ENCODE peak calls at places on chromosomes 7 and 10, in nine cellular contexts. Q is MG63, F is AG09309, T is AG08396, C is MV-4-11, N is NCI-H1694, X is hepatic stellate cell, S is hypothalamus, P is fibroblast of mammary gland. D is an unnamed sample.

GRCh38 chr7:21639206-21639868 is 96.5 kb downstream of the DNAH11 start:
- DNase-seq in Q (no peak), F (no peak), T (no peak), C (no peak), N (no peak), X (no peak), S (no peak), P (no peak), D (no peak)

GRCh38 chr7:140176271-140176701 is 497 bp downstream of the KDM7A start:
- DNase-seq in Q (no peak), F (no peak), T (peak), C (no peak), N (no peak), X (peak), S (peak), P (no peak), D (no peak)

GRCh38 chr10:103982639-103983038 is 15.7 kb downstream of the SLK start:
- DNase-seq in Q (no peak), F (no peak), T (no peak), C (no peak), N (no peak), X (no peak), S (no peak), P (no peak), D (no peak)

GRCh38 chr10:96025566-96025965 is 17.8 kb upstream of the CCNJ start:
- DNase-seq in Q (no peak), F (no peak), T (no peak), C (peak), N (no peak), X (peak), S (no peak), P (peak), D (no peak)

GRCh38 chr7:39453743-39454355 is 112.4 kb upstream of the YAE1 start:
- DNase-seq in Q (peak), F (peak), T (peak), C (peak), N (peak), X (peak), S (no peak), P (peak), D (no peak)

GRCh38 chr7:139450851-139451250 is 32.6 kb downstream of the KLRG2 start:
- DNase-seq in Q (no peak), F (no peak), T (no peak), C (no peak), N (no peak), X (no peak), S (no peak), P (no peak), D (no peak)

GRCh38 chr10:101238732-101239105 is 9.5 kb upstream of the LBX1 start:
- DNase-seq in Q (no peak), F (no peak), T (no peak), C (no peak), N (no peak), X (no peak), S (no peak), P (no peak), D (no peak)

GRCh38 chr10:129952771-129953489 is 11.1 kb downstream of the EBF3 start:
- DNase-seq in Q (no peak), F (no peak), T (no peak), C (peak), N (no peak), X (peak), S (no peak), P (peak), D (no peak)

GRCh38 chr10:43816351-43817321 is 168.0 kb upstream of the ZNF32 start:
- DNase-seq in Q (peak), F (peak), T (no peak), C (peak), N (no peak), X (peak), S (no peak), P (peak), D (peak)

GRCh38 chr7:44967571-44968446 is 11.0 kb downstream of the MYO1G start:
- DNase-seq in Q (no peak), F (no peak), T (peak), C (no peak), N (no peak), X (no peak), S (no peak), P (no peak), D (no peak)

GRCh38 chr7:106563466-106564150 is 97.3 kb downstream of the CCDC71L start:
- DNase-seq in Q (no peak), F (no peak), T (peak), C (no peak), N (no peak), X (no peak), S (no peak), P (peak), D (no peak)

GRCh38 chr10:78972160-78972946 is 96.4 kb upstream of the ZMIZ1 start:
- DNase-seq in Q (peak), F (no peak), T (peak), C (no peak), N (no peak), X (peak), S (peak), P (peak), D (no peak)

GRCh38 chr10:71587941-71588573 is 131.5 kb downstream of the C10orf105 start:
- DNase-seq in Q (no peak), F (no peak), T (no peak), C (no peak), N (peak), X (no peak), S (no peak), P (peak), D (no peak)

GRCh38 chr10:80545258-80545881 is 7.7 kb downstream of the SH2D4B start:
- DNase-seq in Q (no peak), F (no peak), T (no peak), C (no peak), N (no peak), X (no peak), S (no peak), P (no peak), D (no peak)

GRCh38 chr7:116528008-116528789 is 3.4 kb downstream of the CAV1 start:
- DNase-seq in Q (peak), F (peak), T (peak), C (no peak), N (no peak), X (peak), S (no peak), P (peak), D (peak)

GRCh38 chr7:36787933-36788378 is 63.7 kb upstream of the AOAH start:
- DNase-seq in Q (no peak), F (no peak), T (no peak), C (no peak), N (no peak), X (no peak), S (no peak), P (no peak), D (no peak)

GRCh38 chr7:79455173-79455790 is 1.8 kb upstream of the MAGI2 start:
- DNase-seq in Q (no peak), F (no peak), T (no peak), C (no peak), N (no peak), X (no peak), S (no peak), P (no peak), D (no peak)

GRCh38 chr7:133070562-133070961 is 11.3 kb downstream of the CHCHD3 start:
- DNase-seq in Q (no peak), F (no peak), T (no peak), C (no peak), N (no peak), X (no peak), S (no peak), P (no peak), D (no peak)

GRCh38 chr10:5623081-5623748 is 43.2 kb downstream of the ASB13 start:
- DNase-seq in Q (peak), F (no peak), T (peak), C (peak), N (peak), X (peak), S (peak), P (peak), D (peak)

GRCh38 chr10:124227306-124228016 is 134.1 kb upstream of the CHST15 start:
- DNase-seq in Q (no peak), F (no peak), T (no peak), C (no peak), N (no peak), X (no peak), S (no peak), P (no peak), D (no peak)

GRCh38 chr10:104120061-104120460 is 1.9 kb upstream of the SFR1 start:
- DNase-seq in Q (no peak), F (no peak), T (no peak), C (no peak), N (no peak), X (no peak), S (no peak), P (no peak), D (no peak)

GRCh38 chr7:6106140-6106904 is 75.1 kb downstream of the ANKRD61 start:
- DNase-seq in Q (peak), F (peak), T (peak), C (peak), N (peak), X (peak), S (no peak), P (peak), D (no peak)

GRCh38 chr7:96327429-96327828 is 5.5 kb upstream of the SLC25A13 start:
- DNase-seq in Q (no peak), F (no peak), T (no peak), C (no peak), N (peak), X (no peak), S (no peak), P (no peak), D (no peak)

D was measured in amniotic stem cell.